ENCODE peak calls at places on chromosomes 12 and 14, in eight cellular contexts. K is Caco-2, C is MCF 10A, Q is tibial artery, O is thyroid gland, V is HL-60, F is AG04450, Y is testis. Z is an unnamed sample.

GRCh38 chr14:69573841-69574265 is 818 bp downstream of the CCDC177 start:
- DNase-seq in K (peak), C (no peak), Q (no peak), O (no peak), V (no peak), F (no peak), Y (no peak), Z (no peak)

GRCh38 chr14:92012121-92012748 is 27.6 kb downstream of the TRIP11 start:
- DNase-seq in K (no peak), C (no peak), Q (no peak), O (no peak), V (no peak), F (no peak), Y (no peak), Z (no peak)

GRCh38 chr12:54222609-54223008 is 33.8 kb upstream of the SMUG1 start:
- DNase-seq in K (no peak), C (peak), Q (no peak), O (no peak), V (no peak), F (peak), Y (no peak), Z (peak)

GRCh38 chr12:9587903-9588600 is 19.7 kb downstream of the KLRB1 start:
- DNase-seq in K (no peak), C (no peak), Q (no peak), O (no peak), V (no peak), F (no peak), Y (no peak), Z (no peak)

GRCh38 chr12:114045333-114045732 is 79.2 kb upstream of the RBM19 start:
- DNase-seq in K (no peak), C (no peak), Q (no peak), O (no peak), V (no peak), F (no peak), Y (no peak), Z (peak)

GRCh38 chr12:6927379-6927991 is at the start of gene ATN1:
- DNase-seq in K (peak), C (peak), Q (peak), O (peak), V (no peak), F (peak), Y (peak), Z (peak)

GRCh38 chr12:39127401-39127800 is 222.0 kb upstream of the CPNE8 start:
- DNase-seq in K (peak), C (peak), Q (no peak), O (no peak), V (no peak), F (no peak), Y (no peak), Z (no peak)

GRCh38 chr12:29286081-29286800 is 94.7 kb downstream of the ERGIC2 start:
- DNase-seq in K (no peak), C (no peak), Q (no peak), O (no peak), V (no peak), F (no peak), Y (no peak), Z (no peak)

GRCh38 chr14:23307687-23308644 is 1.3 kb downstream of the BCL2L2 start:
- DNase-seq in K (no peak), C (peak), Q (no peak), O (no peak), V (no peak), F (no peak), Y (no peak), Z (no peak)

GRCh38 chr12:107405436-107405835 is 280.2 kb upstream of the PWP1 start:
- DNase-seq in K (no peak), C (no peak), Q (no peak), O (peak), V (no peak), F (no peak), Y (no peak), Z (no peak)

GRCh38 chr14:84825481-84825880 is 704.5 kb upstream of the FLRT2 start:
- DNase-seq in K (no peak), C (peak), Q (no peak), O (no peak), V (no peak), F (no peak), Y (no peak), Z (no peak)

GRCh38 chr12:131119936-131120335 is 166.2 kb downstream of the ADGRD1 start:
- DNase-seq in K (no peak), C (no peak), Q (no peak), O (no peak), V (no peak), F (no peak), Y (no peak), Z (no peak)

GRCh38 chr12:54016478-54016964 is 7.7 kb downstream of the HOXC8 start:
- DNase-seq in K (peak), C (peak), Q (no peak), O (no peak), V (no peak), F (no peak), Y (peak), Z (peak)

DNA sequence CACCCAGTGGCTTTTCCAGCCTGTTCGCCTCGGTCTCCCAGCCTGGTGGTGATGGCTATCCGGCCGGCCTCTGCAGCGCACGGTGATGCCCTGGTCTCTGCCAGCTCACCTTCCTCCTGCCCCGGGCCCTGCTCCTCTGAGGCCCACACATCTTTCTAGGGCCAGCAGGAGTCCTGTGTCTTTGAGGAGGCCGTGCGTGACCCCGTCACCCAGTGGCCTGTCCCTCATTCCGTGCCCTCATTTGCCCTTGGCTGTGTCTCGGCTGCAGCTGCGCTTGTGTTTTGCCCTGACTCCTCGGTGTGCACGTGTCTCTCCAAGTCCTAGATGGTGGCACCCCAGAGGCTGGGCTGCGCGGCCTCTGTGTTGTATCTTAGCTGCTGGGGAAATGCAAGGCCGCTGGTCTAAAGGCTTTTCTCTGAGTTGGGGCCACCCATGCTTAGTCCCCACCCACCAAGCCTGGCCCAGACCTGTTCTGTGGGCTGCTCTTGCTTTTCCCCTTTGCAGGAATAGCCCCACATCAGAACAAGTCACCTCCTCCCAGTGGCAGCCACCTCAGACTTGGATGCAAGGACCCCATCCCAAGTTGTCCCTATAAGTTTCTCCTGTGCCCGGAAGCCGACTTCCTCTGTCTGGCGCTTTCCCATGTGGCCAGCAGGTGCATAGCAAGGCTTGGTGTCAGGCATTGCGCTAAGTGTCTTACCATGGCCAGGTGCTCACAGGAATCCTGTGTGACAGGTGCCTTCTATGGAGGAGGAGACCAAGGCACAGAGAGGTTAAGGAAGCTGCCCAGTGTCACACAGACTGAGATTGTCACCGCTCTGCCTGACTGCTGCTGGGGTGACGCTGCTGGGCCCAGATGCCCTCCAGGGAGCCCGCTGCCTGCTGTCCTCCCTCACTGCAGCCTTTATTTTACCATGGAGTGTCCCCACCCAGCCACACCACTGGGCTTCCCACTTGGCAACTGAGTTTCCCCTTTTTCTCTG is 64.5 kb downstream of the TSPAN9 start:
- DNase-seq in K (no peak), C (no peak), Q (no peak), O (no peak), V (no peak), F (no peak), Y (no peak), Z (no peak)
- TF ChIP-seq CTCF in K (no peak), C (no peak), Q (no peak), O (no peak), V (no peak), F (no peak), Y (no peak), Z (no peak)

DNA sequence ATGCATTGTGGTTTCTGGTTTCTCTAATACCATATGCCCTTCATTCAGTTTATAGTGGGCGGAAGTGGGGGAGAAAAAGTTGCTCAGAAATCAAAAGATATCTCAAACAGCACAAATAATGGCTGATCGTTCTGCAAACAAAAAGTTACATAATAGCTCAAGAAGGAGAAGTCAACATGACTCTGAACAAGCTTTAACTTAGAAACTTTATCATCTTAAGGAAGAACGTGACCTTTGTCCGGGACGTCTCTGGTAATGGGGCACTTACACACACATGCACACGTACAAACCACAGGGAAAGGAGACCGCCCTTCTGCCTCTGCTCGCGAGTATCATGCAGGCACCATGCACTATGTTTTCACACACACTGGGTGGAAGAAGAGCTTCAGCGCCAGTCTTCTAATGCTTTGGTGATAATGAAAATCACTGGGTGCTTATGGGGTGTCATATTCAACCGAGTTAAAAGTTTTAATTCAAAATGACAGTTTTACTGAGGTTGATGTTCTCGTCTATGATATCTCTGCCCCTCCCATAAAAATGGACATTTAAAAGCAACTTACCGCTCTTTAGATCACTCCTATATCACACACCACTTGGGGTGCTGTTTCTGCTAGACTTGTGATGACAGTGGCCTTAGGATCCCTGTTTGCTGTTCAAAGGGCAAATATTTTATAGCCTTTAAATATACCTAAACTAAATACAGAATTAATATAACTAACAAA is 4.7 kb downstream of the FOS start:
- DNase-seq in K (peak), C (no peak), Q (no peak), O (no peak), V (peak), F (no peak), Y (no peak), Z (peak)
- TF ChIP-seq CTCF in K (peak), C (peak), Q (no peak), O (no peak), V (no peak), F (peak), Y (no peak), Z (peak)

GRCh38 chr12:132284071-132284492 is 45.3 kb downstream of the GALNT9 start:
- DNase-seq in K (no peak), C (peak), Q (no peak), O (no peak), V (no peak), F (no peak), Y (no peak), Z (peak)
- TF ChIP-seq CTCF in K (no peak), C (peak), Q (no peak), O (peak), V (no peak), F (no peak), Y (no peak), Z (peak)

GRCh38 chr14:95226801-95227200 is 69.5 kb upstream of the DICER1 start:
- DNase-seq in K (no peak), C (no peak), Q (no peak), O (no peak), V (no peak), F (no peak), Y (no peak), Z (no peak)

GRCh38 chr14:95220663-95221231 is 63.4 kb upstream of the DICER1 start:
- DNase-seq in K (no peak), C (no peak), Q (no peak), O (no peak), V (no peak), F (no peak), Y (no peak), Z (no peak)

GRCh38 chr14:95225251-95225887 is 68.0 kb upstream of the DICER1 start:
- DNase-seq in K (peak), C (no peak), Q (no peak), O (peak), V (no peak), F (no peak), Y (no peak), Z (no peak)

GRCh38 chr14:95222151-95222631 is 64.9 kb upstream of the DICER1 start:
- DNase-seq in K (peak), C (no peak), Q (no peak), O (peak), V (no peak), F (no peak), Y (no peak), Z (peak)

DNA sequence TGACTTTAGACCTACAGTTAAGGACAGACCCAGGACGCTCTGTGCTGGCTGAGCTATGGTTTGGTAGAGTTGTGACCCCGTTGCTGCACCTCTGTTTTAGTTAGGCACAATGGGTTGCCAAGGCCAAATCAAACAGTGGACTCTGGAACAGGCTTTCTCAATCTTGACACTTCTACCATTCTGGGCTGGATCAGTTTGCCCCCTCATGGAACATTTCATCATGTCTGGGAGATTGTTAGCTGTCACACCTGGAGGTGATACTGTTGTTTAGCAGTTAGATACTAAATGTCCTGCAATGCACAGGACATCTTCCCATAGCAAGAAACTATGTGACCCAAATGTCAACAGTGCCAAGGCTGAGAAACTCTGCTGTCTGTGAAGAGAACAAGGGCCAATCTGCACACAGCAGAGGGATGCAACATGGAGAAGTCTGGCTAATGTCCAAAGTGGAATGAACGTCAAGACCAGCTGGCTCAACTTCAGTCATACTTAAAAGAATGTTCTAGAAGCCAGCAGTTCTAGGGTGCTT is 65.6 kb upstream of the DICER1 start:
- DNase-seq in K (no peak), C (peak), Q (no peak), O (peak), V (no peak), F (no peak), Y (no peak), Z (no peak)
- TF ChIP-seq CTCF in K (no peak), C (no peak), Q (no peak), O (no peak), V (no peak), F (no peak), Y (no peak), Z (no peak)

GRCh38 chr14:105398044-105398725 is at the start of gene TEX22:
- DNase-seq in K (peak), C (peak), Q (peak), O (peak), V (peak), F (peak), Y (peak), Z (peak)
- TF ChIP-seq CTCF in K (no peak), C (no peak), Q (no peak), O (peak), V (no peak), F (peak), Y (no peak), Z (peak)

GRCh38 chr12:41683023-41683422 is 461.7 kb downstream of the GXYLT1 start:
- DNase-seq in K (no peak), C (no peak), Q (no peak), O (no peak), V (no peak), F (no peak), Y (no peak), Z (no peak)

GRCh38 chr12:41680155-41680554 is 464.5 kb downstream of the GXYLT1 start:
- DNase-seq in K (no peak), C (no peak), Q (no peak), O (no peak), V (no peak), F (no peak), Y (no peak), Z (no peak)

GRCh38 chr12:41681898-41682297 is 462.8 kb downstream of the GXYLT1 start:
- DNase-seq in K (no peak), C (no peak), Q (no peak), O (no peak), V (no peak), F (no peak), Y (no peak), Z (no peak)

GRCh38 chr12:41683513-41683912 is 461.2 kb downstream of the GXYLT1 start:
- DNase-seq in K (no peak), C (no peak), Q (no peak), O (no peak), V (no peak), F (no peak), Y (no peak), Z (no peak)

DNA sequence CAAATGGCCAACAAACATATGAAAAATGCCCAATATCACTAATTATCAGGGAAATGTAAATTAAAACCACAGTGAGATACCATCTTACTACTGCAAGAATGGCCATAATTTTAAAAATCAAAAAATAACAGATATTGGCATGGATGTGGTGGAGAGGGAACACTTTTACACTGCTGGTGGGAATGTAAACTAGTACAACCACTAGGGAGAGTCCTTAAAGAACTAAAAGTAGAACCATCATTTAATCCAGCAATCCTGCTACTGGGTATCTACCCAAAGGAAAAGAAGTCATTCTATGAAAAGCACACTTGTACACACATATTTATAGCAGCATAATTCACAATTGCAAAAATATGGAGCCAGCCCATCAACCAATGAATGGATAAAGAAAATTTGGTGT is 459.7 kb downstream of the GXYLT1 start:
- DNase-seq in K (peak), C (no peak), Q (no peak), O (no peak), V (no peak), F (no peak), Y (no peak), Z (no peak)
- TF ChIP-seq CTCF in K (peak), C (no peak), Q (peak), O (peak), V (no peak), F (no peak), Y (peak), Z (no peak)

GRCh38 chr12:125341422-125341821 is 276.2 kb downstream of the AACS start:
- DNase-seq in K (no peak), C (no peak), Q (no peak), O (no peak), V (no peak), F (no peak), Y (no peak), Z (no peak)

GRCh38 chr12:125340791-125341190 is 275.6 kb downstream of the AACS start:
- DNase-seq in K (no peak), C (peak), Q (no peak), O (peak), V (no peak), F (no peak), Y (no peak), Z (peak)

GRCh38 chr12:125351788-125352187 is 286.6 kb downstream of the AACS start:
- DNase-seq in K (no peak), C (no peak), Q (no peak), O (no peak), V (no peak), F (no peak), Y (no peak), Z (no peak)

GRCh38 chr12:125343649-125344048 is 278.4 kb downstream of the AACS start:
- DNase-seq in K (no peak), C (no peak), Q (no peak), O (no peak), V (no peak), F (no peak), Y (no peak), Z (no peak)

GRCh38 chr12:125346361-125346760 is 281.1 kb downstream of the AACS start:
- DNase-seq in K (no peak), C (no peak), Q (no peak), O (no peak), V (no peak), F (no peak), Y (no peak), Z (no peak)
- TF ChIP-seq CTCF in K (no peak), C (no peak), Q (no peak), O (no peak), V (no peak), F (no peak), Y (no peak), Z (no peak)

GRCh38 chr14:95575820-95576473 is 41.1 kb downstream of the GLRX5 start:
- DNase-seq in K (no peak), C (no peak), Q (no peak), O (no peak), V (no peak), F (no peak), Y (no peak), Z (no peak)
- TF ChIP-seq CTCF in K (no peak), C (no peak), Q (no peak), O (no peak), V (no peak), F (no peak), Y (no peak), Z (no peak)

GRCh38 chr14:105481886-105482454 is 4.7 kb upstream of the CRIP1 start:
- DNase-seq in K (peak), C (peak), Q (peak), O (peak), V (peak), F (peak), Y (peak), Z (peak)
- TF ChIP-seq CTCF in K (no peak), C (no peak), Q (no peak), O (peak), V (no peak), F (peak), Y (no peak), Z (peak)

GRCh38 chr12:93802698-93803097 is 125.5 kb downstream of the CRADD start:
- DNase-seq in K (no peak), C (peak), Q (no peak), O (no peak), V (no peak), F (no peak), Y (no peak), Z (peak)
- TF ChIP-seq CTCF in K (peak), C (no peak), Q (no peak), O (peak), V (no peak), F (peak), Y (no peak), Z (peak)